ENCODE peak calls at places on chromosomes 13 and 19, in eight cellular contexts. Z is testis; O is astrocyte of the hippocampus; C is uterus; B is activated CD4-positive, CD25-positive, alpha-beta regulatory T cell; E is sigmoid colon; T is ACHN; F is iris pigment epithelial cell. H is an unnamed sample.

GRCh38 chr13:26946675-26947342 is 186.2 kb upstream of the GPR12 start:
- DNase-seq in Z (no peak), O (peak; percentile 51), C (no peak), B (no peak), E (no peak), T (peak; percentile 61), F (peak; percentile 54), H (no peak)

GRCh38 chr13:29541400-29541799 is 54.1 kb downstream of the SLC7A1 start:
- DNase-seq in Z (no peak), O (no peak), C (no peak), B (no peak), E (no peak), T (no peak), F (no peak), H (no peak)

GRCh38 chr19:37931941-37932655 is 25.1 kb downstream of the SIPA1L3 start:
- DNase-seq in Z (peak; percentile 46), O (peak; percentile 95), C (no peak), B (no peak), E (peak; percentile 65), T (peak; percentile 95), F (peak; percentile 68), H (peak; percentile 78)

GRCh38 chr13:100209857-100210580 is 121.1 kb downstream of the PCCA start:
- DNase-seq in Z (no peak), O (peak; percentile 39), C (no peak), B (no peak), E (no peak), T (peak; percentile 39), F (peak; percentile 73), H (no peak)

GRCh38 chr13:40371531-40372125 is 294.8 kb downstream of the FOXO1 start:
- DNase-seq in Z (no peak), O (no peak), C (no peak), B (no peak), E (no peak), T (no peak), F (no peak), H (no peak)

GRCh38 chr13:74280093-74280794 is 146.0 kb upstream of the KLF12 start:
- DNase-seq in Z (no peak), O (no peak), C (no peak), B (no peak), E (no peak), T (no peak), F (no peak), H (no peak)

GRCh38 chr13:94764576-94765321 is 52.4 kb upstream of the SOX21 start:
- DNase-seq in Z (no peak), O (peak; percentile 87), C (no peak), B (no peak), E (no peak), T (no peak), F (no peak), H (no peak)

GRCh38 chr19:52248256-52248655 is 21.1 kb upstream of the ZNF766 start:
- DNase-seq in Z (peak; percentile 72), O (peak; percentile 35), C (no peak), B (peak; percentile 16), E (no peak), T (peak; percentile 4), F (peak; percentile 68), H (peak; percentile 56)

GRCh38 chr13:59360916-59361315 is 802.8 kb downstream of the DIAPH3 start:
- DNase-seq in Z (no peak), O (no peak), C (no peak), B (no peak), E (no peak), T (no peak), F (no peak), H (no peak)

GRCh38 chr13:51331354-51331861 is 8.1 kb upstream of the SERPINE3 start:
- DNase-seq in Z (peak; percentile 40), O (peak; percentile 38), C (no peak), B (no peak), E (no peak), T (no peak), F (no peak), H (no peak)

H was measured in H1.